ENCODE peak calls at places on chromosomes 5 and 9, in five cellular contexts. I is astrocyte of the spinal cord, U is tibial nerve, D is GM23248, R is IMR-90. Z is an unnamed sample.

GRCh38 chr5:158376679-158377078 is 517.7 kb upstream of the CLINT1 start:
- DNase-seq in D (no peak), U (no peak), R (no peak), I (no peak), Z (no peak)

GRCh38 chr9:126238415-126238814 is 88.2 kb upstream of the MVB12B start:
- DNase-seq in I (no peak), R (no peak), D (no peak), U (no peak), Z (no peak)

GRCh38 chr5:28726815-28727214 is 1688.4 kb upstream of the CDH9 start:
- DNase-seq in D (no peak), I (no peak), R (no peak), U (no peak), Z (no peak)

GRCh38 chr5:163993126-163993525 is 487.7 kb downstream of the MAT2B start:
- DNase-seq in I (no peak), D (no peak), R (no peak), U (no peak), Z (no peak)

GRCh38 chr9:110153431-110153830 is 54.5 kb downstream of the C9orf152 start:
- DNase-seq in D (peak; percentile 50), R (no peak), I (no peak), U (no peak), Z (no peak)

GRCh38 chr5:111439473-111440075 is 72.8 kb downstream of the STARD4 start:
- DNase-seq in R (peak; percentile 65), D (peak; percentile 56), U (no peak), I (peak; percentile 46), Z (no peak)

GRCh38 chr5:95449460-95449859 is 58.3 kb downstream of the FAM81B start:
- DNase-seq in R (no peak), I (no peak), U (no peak), D (no peak), Z (no peak)

GRCh38 chr5:178071108-178071507 is 42.2 kb upstream of the N4BP3 start:
- DNase-seq in R (no peak), I (no peak), U (no peak), D (no peak), Z (no peak)

GRCh38 chr5:142000709-142001484 is 11.9 kb downstream of the GNPDA1 start:
- DNase-seq in I (peak; percentile 10), U (no peak), R (no peak), D (peak; percentile 41), Z (peak; percentile 25)

GRCh38 chr9:116103976-116104820 is 49.4 kb upstream of the PAPPA start:
- DNase-seq in I (peak; percentile 42), U (no peak), R (peak; percentile 62), D (peak; percentile 42), Z (no peak)

GRCh38 chr9:76266649-76267627 is 127.3 kb downstream of the RFK start:
- DNase-seq in R (no peak), D (no peak), I (no peak), U (no peak), Z (peak; percentile 17)

GRCh38 chr5:137561572-137561971 is 62.4 kb upstream of the SPOCK1 start:
- DNase-seq in I (no peak), R (no peak), U (no peak), D (peak; percentile 50), Z (no peak)

GRCh38 chr9:136658849-136659535 is 3.7 kb upstream of the EGFL7 start:
- DNase-seq in D (no peak), R (no peak), I (no peak), U (no peak), Z (no peak)

GRCh38 chr5:147509041-147509709 is 693 bp downstream of the DPYSL3 start:
- DNase-seq in R (peak; percentile 16), U (no peak), I (no peak), D (peak; percentile 67), Z (peak; percentile 68)

GRCh38 chr9:137685035-137685885 is 66.5 kb downstream of the EHMT1 start:
- DNase-seq in U (no peak), D (peak; percentile 44), R (peak; percentile 90), I (peak; percentile 38), Z (no peak)

GRCh38 chr9:69671904-69672827 is at the start of gene APBA1:
- DNase-seq in I (peak; percentile 40), D (peak; percentile 74), R (peak; percentile 56), U (peak; percentile 52), Z (peak; percentile 87)

GRCh38 chr9:122536138-122536537 is 9.0 kb upstream of the OR1N1 start:
- DNase-seq in U (no peak), R (no peak), I (no peak), D (peak; percentile 46), Z (no peak)

GRCh38 chr5:116824751-116825438 is 250.3 kb upstream of the SEMA6A start:
- DNase-seq in R (no peak), D (no peak), I (no peak), U (no peak), Z (no peak)

GRCh38 chr5:175700991-175701390 is 43.1 kb downstream of the HRH2 start:
- DNase-seq in R (no peak), I (no peak), U (no peak), D (no peak), Z (no peak)

GRCh38 chr5:53430618-53431252 is 49.7 kb upstream of the FST start:
- DNase-seq in R (peak; percentile 87), D (peak; percentile 80), U (no peak), I (peak; percentile 71), Z (peak; percentile 22)

GRCh38 chr5:150567031-150567680 is 59.2 kb downstream of the NDST1 start:
- DNase-seq in D (peak; percentile 89), U (no peak), R (peak; percentile 85), I (peak; percentile 77), Z (no peak)

GRCh38 chr5:56532411-56532935 is 282.9 kb upstream of the MAP3K1 start:
- DNase-seq in I (no peak), R (no peak), U (no peak), D (no peak), Z (peak; percentile 93)

GRCh38 chr9:2709645-2710101 is 7.6 kb upstream of the KCNV2 start:
- DNase-seq in R (no peak), I (no peak), U (no peak), D (peak; percentile 12), Z (no peak)

GRCh38 chr5:138748630-138749081 is 4.6 kb upstream of the CTNNA1 start:
- DNase-seq in D (peak; percentile 12), R (peak; percentile 25), U (peak; percentile 30), I (no peak), Z (no peak)

GRCh38 chr5:178238711-178239592 is 6.3 kb upstream of the PHYKPL start:
- DNase-seq in R (no peak), U (no peak), D (no peak), I (no peak), Z (no peak)

GRCh38 chr5:26329562-26330189 is 708.7 kb downstream of the CDH9 start:
- DNase-seq in R (no peak), I (peak; percentile 28), U (no peak), D (peak; percentile 16), Z (peak; percentile 44)

GRCh38 chr9:86112057-86112456 is 12.7 kb upstream of the GOLM1 start:
- DNase-seq in D (no peak), I (no peak), U (no peak), R (no peak), Z (no peak)

GRCh38 chr9:94931725-94932124 is 205.2 kb downstream of the AOPEP start:
- DNase-seq in U (no peak), I (no peak), R (no peak), D (no peak), Z (no peak)

GRCh38 chr5:99089822-99090549 is 161.2 kb upstream of the CHD1 start:
- DNase-seq in R (no peak), D (no peak), U (no peak), I (no peak), Z (no peak)

Z was measured in left kidney.